ENCODE peak calls at places on chromosomes 2 and 18, in eight cellular contexts. R, C, I, N, T, H, J and U are unnamed samples.

GRCh38 chr18:3150274-3150673 is 69.5 kb downstream of the MYOM1 start:
- DNase-seq in R (no peak), C (no peak), I (no peak), N (no peak), T (no peak), H (no peak), J (no peak), U (no peak)

GRCh38 chr2:65316072-65316471 is 88.4 kb downstream of the ACTR2 start:
- DNase-seq in R (no peak), C (no peak), I (no peak), N (no peak), T (no peak), H (peak; percentile 86), J (no peak), U (peak; percentile 81)

GRCh38 chr2:101114815-101115214 is 36.4 kb downstream of the TBC1D8 start:
- DNase-seq in R (no peak), C (no peak), I (no peak), N (peak; percentile 28), T (no peak), H (no peak), J (no peak), U (no peak)

GRCh38 chr2:119947535-119947934 is 65.3 kb upstream of the EPB41L5 start:
- DNase-seq in R (no peak), C (no peak), I (no peak), N (no peak), T (no peak), H (no peak), J (peak; percentile 3), U (no peak)

GRCh38 chr2:144642106-144642505 is 122.2 kb upstream of the ZEB2 start:
- DNase-seq in R (no peak), C (no peak), I (no peak), N (no peak), T (no peak), H (no peak), J (no peak), U (no peak)

GRCh38 chr18:33014060-33014796 is 241.4 kb upstream of the KLHL14 start:
- DNase-seq in R (no peak), C (no peak), I (no peak), N (no peak), T (no peak), H (no peak), J (no peak), U (no peak)

GRCh38 chr2:217166241-217166640 is 306.4 kb upstream of the TNP1 start:
- DNase-seq in R (no peak), C (no peak), I (no peak), N (peak; percentile 89), T (no peak), H (peak; percentile 36), J (peak; percentile 71), U (no peak)

GRCh38 chr2:172597191-172597842 is 41.4 kb downstream of the PDK1 start:
- DNase-seq in R (no peak), C (no peak), I (no peak), N (no peak), T (no peak), H (no peak), J (peak; percentile 50), U (no peak)

GRCh38 chr2:188046437-188046836 is 245.2 kb upstream of the GULP1 start:
- DNase-seq in R (no peak), C (no peak), I (no peak), N (no peak), T (no peak), H (peak; percentile 8), J (peak; percentile 6), U (no peak)

GRCh38 chr2:150097891-150098595 is 389.4 kb downstream of the RND3 start:
- DNase-seq in R (no peak), C (no peak), I (no peak), N (peak; percentile 46), T (no peak), H (peak; percentile 53), J (peak; percentile 65), U (no peak)

GRCh38 chr2:201813996-201814845 is 7.9 kb downstream of the CDK15 start:
- DNase-seq in R (no peak), C (no peak), I (no peak), N (no peak), T (no peak), H (no peak), J (no peak), U (no peak)

GRCh38 chr2:239706407-239706806 is 305.6 kb upstream of the HDAC4 start:
- DNase-seq in R (no peak), C (no peak), I (no peak), N (no peak), T (no peak), H (no peak), J (no peak), U (peak; percentile 41)

GRCh38 chr2:220051716-220052115 is 424.3 kb downstream of the SLC4A3 start:
- DNase-seq in R (no peak), C (no peak), I (no peak), N (no peak), T (no peak), H (no peak), J (no peak), U (no peak)

GRCh38 chr2:11140492-11140891 is 14.8 kb upstream of the SLC66A3 start:
- DNase-seq in R (no peak), C (no peak), I (no peak), N (no peak), T (no peak), H (no peak), J (peak; percentile 71), U (no peak)

GRCh38 chr2:145095641-145096435 is 575.9 kb upstream of the ZEB2 start:
- DNase-seq in R (no peak), C (no peak), I (no peak), N (peak; percentile 14), T (no peak), H (peak; percentile 23), J (peak; percentile 75), U (no peak)

GRCh38 chr18:3248670-3249359 is 1.2 kb downstream of the MYL12A start:
- DNase-seq in R (no peak), C (no peak), I (no peak), N (peak; percentile 84), T (no peak), H (peak; percentile 50), J (peak; percentile 69), U (no peak)

GRCh38 chr2:241274127-241274526 is 41.3 kb downstream of the HDLBP start:
- DNase-seq in R (no peak), C (no peak), I (peak; percentile 31), N (no peak), T (no peak), H (no peak), J (peak; percentile 37), U (no peak)

GRCh38 chr2:85724731-85725181 is 29.0 kb upstream of the ATOH8 start:
- DNase-seq in R (no peak), C (no peak), I (no peak), N (no peak), T (no peak), H (no peak), J (no peak), U (no peak)

GRCh38 chr2:35114765-35115164 is 1240.8 kb upstream of the CRIM1 start:
- DNase-seq in R (no peak), C (no peak), I (no peak), N (peak; percentile 4), T (no peak), H (no peak), J (no peak), U (no peak)

GRCh38 chr2:40279479-40279878 is 172.4 kb downstream of the SLC8A1 start:
- DNase-seq in R (no peak), C (no peak), I (no peak), N (peak; percentile 26), T (no peak), H (no peak), J (no peak), U (no peak)

GRCh38 chr2:86044045-86044444 is 61.6 kb downstream of the POLR1A start:
- DNase-seq in R (no peak), C (no peak), I (peak; percentile 6), N (no peak), T (no peak), H (no peak), J (no peak), U (no peak)

GRCh38 chr2:25073914-25074313 is 32.0 kb downstream of the EFR3B start:
- DNase-seq in R (no peak), C (no peak), I (no peak), N (no peak), T (no peak), H (no peak), J (no peak), U (no peak)

GRCh38 chr2:191866675-191867506 is 20.0 kb upstream of the CAVIN2 start:
- DNase-seq in R (no peak), C (no peak), I (no peak), N (no peak), T (no peak), H (peak; percentile 79), J (peak; percentile 83), U (peak; percentile 54)

GRCh38 chr2:127356531-127356930 is 31.2 kb downstream of the MAP3K2 start:
- DNase-seq in R (no peak), C (no peak), I (no peak), N (no peak), T (no peak), H (no peak), J (no peak), U (no peak)

GRCh38 chr2:201777043-201777442 is 3.7 kb downstream of the ALS2 start:
- DNase-seq in R (no peak), C (no peak), I (no peak), N (no peak), T (no peak), H (no peak), J (no peak), U (no peak)

GRCh38 chr2:233356546-233357308 is 2.4 kb downstream of the DGKD start:
- DNase-seq in R (no peak), C (no peak), I (no peak), N (no peak), T (no peak), H (no peak), J (no peak), U (no peak)

GRCh38 chr2:175167076-175167791 is 769 bp downstream of the ATF2 start:
- DNase-seq in R (peak; percentile 15), C (peak; percentile 2), I (peak; percentile 39), N (peak; percentile 71), T (peak; percentile 28), H (peak; percentile 73), J (peak; percentile 43), U (no peak)

GRCh38 chr18:13438507-13439056 is 220.0 kb downstream of the LDLRAD4 start:
- DNase-seq in R (no peak), C (no peak), I (no peak), N (no peak), T (no peak), H (no peak), J (no peak), U (no peak)

GRCh38 chr2:9252002-9252357 is 45.4 kb downstream of the ASAP2 start:
- DNase-seq in R (no peak), C (no peak), I (no peak), N (no peak), T (no peak), H (peak; percentile 28), J (no peak), U (no peak)

GRCh38 chr2:18701981-18702380 is 112.6 kb upstream of the NT5C1B start:
- DNase-seq in R (no peak), C (no peak), I (no peak), N (no peak), T (no peak), H (peak; percentile 20), J (peak; percentile 67), U (no peak)